ENCODE peak calls at places on chromosomes 6 and 20, in ten cellular contexts. Z is activated CD4-positive, alpha-beta T cell treated with anti-CD3 and anti-CD28 coated beads, Interleukin-2, amount 50 U/mL, for 1 hour; U is Calu3; O is GM03348; R is SW 1271; B is activated T-cell treated with anti-CD3 and anti-CD28 coated beads for 1 hour; H is NCI-H1105; E is central memory CD8-positive, alpha-beta T cell; P is foreskin keratinocyte; F is Daoy. K is an unnamed sample.
A peak's percentile ranks its signal among the peaks of the same experiment; 100 is the strongest.

GRCh38 chr20:51339721-51340450 is 202.6 kb downstream of the NFATC2 start:
- DNase-seq in Z (no peak), U (no peak), O (no peak), R (no peak), B (no peak), H (peak; percentile 69), E (no peak), P (no peak), F (peak; percentile 73), K (no peak)

GRCh38 chr20:12028771-12029170 is 111.1 kb downstream of the BTBD3 start:
- DNase-seq in Z (no peak), U (no peak), O (no peak), R (no peak), B (no peak), H (no peak), E (no peak), P (no peak), F (no peak), K (no peak)

GRCh38 chr6:22754111-22754510 is 184.7 kb downstream of the HDGFL1 start:
- DNase-seq in Z (no peak), U (no peak), O (no peak), R (no peak), B (no peak), H (no peak), E (no peak), P (no peak), F (no peak), K (no peak)

GRCh38 chr20:18092890-18093289 is 35.2 kb upstream of the OVOL2 start:
- DNase-seq in Z (no peak), U (no peak), O (no peak), R (no peak), B (no peak), H (no peak), E (no peak), P (no peak), F (peak; percentile 25), K (no peak)

GRCh38 chr6:8025191-8025590 is 39.0 kb downstream of the BLOC1S5 start:
- DNase-seq in Z (no peak), U (no peak), O (no peak), R (no peak), B (no peak), H (no peak), E (no peak), P (no peak), F (no peak), K (no peak)

GRCh38 chr20:15220009-15220656 is 882.7 kb upstream of the FLRT3 start:
- DNase-seq in Z (no peak), U (no peak), O (no peak), R (no peak), B (no peak), H (no peak), E (no peak), P (peak; percentile 31), F (no peak), K (no peak)

GRCh38 chr6:168637853-168638252 is 196.9 kb downstream of the SMOC2 start:
- DNase-seq in Z (no peak), U (peak; percentile 38), O (no peak), R (no peak), B (no peak), H (no peak), E (no peak), P (no peak), F (no peak), K (no peak)

GRCh38 chr20:403582-403957 is 4.5 kb upstream of the RBCK1 start:
- DNase-seq in Z (no peak), U (no peak), O (no peak), R (no peak), B (no peak), H (no peak), E (no peak), P (no peak), F (no peak), K (no peak)

GRCh38 chr20:62045118-62045517 is 20.6 kb downstream of the TAF4 start:
- DNase-seq in Z (no peak), U (no peak), O (no peak), R (no peak), B (no peak), H (no peak), E (no peak), P (no peak), F (no peak), K (no peak)

GRCh38 chr6:86780923-86781322 is 156.4 kb upstream of the HTR1E start:
- DNase-seq in Z (no peak), U (no peak), O (no peak), R (no peak), B (no peak), H (no peak), E (no peak), P (no peak), F (no peak), K (no peak)

GRCh38 chr6:14321992-14322772 is 204.6 kb downstream of the CD83 start:
- DNase-seq in Z (no peak), U (peak; percentile 13), O (no peak), R (no peak), B (no peak), H (no peak), E (no peak), P (no peak), F (no peak), K (no peak)

GRCh38 chr6:149221774-149222070 is 95.8 kb upstream of the TAB2 start:
- DNase-seq in Z (no peak), U (no peak), O (peak; percentile 28), R (no peak), B (no peak), H (no peak), E (no peak), P (no peak), F (peak; percentile 13), K (no peak)

GRCh38 chr6:16669227-16669626 is 92.0 kb downstream of the ATXN1 start:
- DNase-seq in Z (peak; percentile 63), U (peak; percentile 36), O (peak; percentile 24), R (peak; percentile 34), B (peak; percentile 43), H (no peak), E (peak; percentile 25), P (no peak), F (peak; percentile 84), K (no peak)

GRCh38 chr6:111124406-111124805 is 37.1 kb downstream of the SLC16A10 start:
- DNase-seq in Z (no peak), U (no peak), O (no peak), R (no peak), B (no peak), H (no peak), E (no peak), P (no peak), F (no peak), K (no peak)

GRCh38 chr6:85364354-85364753 is 85.5 kb upstream of the NT5E start:
- DNase-seq in Z (no peak), U (peak; percentile 45), O (peak; percentile 24), R (peak; percentile 74), B (no peak), H (no peak), E (no peak), P (peak; percentile 70), F (peak; percentile 84), K (peak; percentile 56)

GRCh38 chr20:40980106-40980827 is 48.4 kb upstream of the TOP1 start:
- DNase-seq in Z (no peak), U (no peak), O (no peak), R (no peak), B (no peak), H (no peak), E (no peak), P (no peak), F (no peak), K (no peak)

GRCh38 chr6:1197309-1197708 is 114.6 kb upstream of the FOXQ1 start:
- DNase-seq in Z (no peak), U (no peak), O (no peak), R (no peak), B (no peak), H (peak; percentile 2), E (no peak), P (no peak), F (no peak), K (no peak)

GRCh38 chr20:58002901-58003300 is 225.6 kb downstream of the ANKRD60 start:
- DNase-seq in Z (no peak), U (no peak), O (no peak), R (no peak), B (no peak), H (no peak), E (no peak), P (no peak), F (no peak), K (no peak)

GRCh38 chr6:92072387-92072786 is 1347.0 kb downstream of the EPHA7 start:
- DNase-seq in Z (no peak), U (no peak), O (no peak), R (no peak), B (no peak), H (no peak), E (no peak), P (no peak), F (no peak), K (no peak)

GRCh38 chr6:1390071-1390804 is 862 bp downstream of the FOXF2 start:
- DNase-seq in Z (no peak), U (no peak), O (peak; percentile 66), R (no peak), B (no peak), H (peak; percentile 42), E (no peak), P (no peak), F (peak; percentile 79), K (peak; percentile 8)

GRCh38 chr6:1607557-1608221 is 2.0 kb upstream of the FOXC1 start:
- DNase-seq in Z (no peak), U (no peak), O (no peak), R (no peak), B (no peak), H (peak; percentile 45), E (no peak), P (no peak), F (no peak), K (no peak)

GRCh38 chr6:56594699-56595098 is 48.0 kb downstream of the DST start:
- DNase-seq in Z (no peak), U (no peak), O (no peak), R (no peak), B (no peak), H (peak; percentile 47), E (no peak), P (no peak), F (no peak), K (no peak)

GRCh38 chr6:137543114-137543513 is 48.9 kb upstream of the OLIG3 start:
- DNase-seq in Z (no peak), U (no peak), O (no peak), R (no peak), B (no peak), H (no peak), E (no peak), P (no peak), F (no peak), K (no peak)

GRCh38 chr6:141167945-141168344 is 964.8 kb upstream of the GJE1 start:
- DNase-seq in Z (no peak), U (no peak), O (no peak), R (no peak), B (no peak), H (no peak), E (no peak), P (no peak), F (no peak), K (no peak)

GRCh38 chr6:153949606-153950005 is 89.4 kb upstream of the OPRM1 start:
- DNase-seq in Z (no peak), U (no peak), O (no peak), R (no peak), B (no peak), H (no peak), E (no peak), P (no peak), F (no peak), K (no peak)

GRCh38 chr6:170085475-170086401 is 205.1 kb downstream of the DLL1 start:
- DNase-seq in Z (no peak), U (no peak), O (no peak), R (no peak), B (no peak), H (no peak), E (peak; percentile 9), P (no peak), F (peak; percentile 4), K (no peak)

GRCh38 chr20:33650753-33651561 is 11.2 kb upstream of the C20orf144 start:
- DNase-seq in Z (no peak), U (peak; percentile 88), O (no peak), R (no peak), B (no peak), H (peak; percentile 48), E (no peak), P (peak; percentile 14), F (no peak), K (no peak)

GRCh38 chr6:167762259-167762962 is 64.3 kb upstream of the AFDN start:
- DNase-seq in Z (no peak), U (no peak), O (no peak), R (no peak), B (no peak), H (no peak), E (no peak), P (no peak), F (no peak), K (no peak)